ENCODE peak calls at places on chromosomes 11 and 22, in six cellular contexts. J is heart left ventricle, U is K562, A is upper lobe of right lung, H is activated B cell treated with CpG ODN at 0.5 μM for 24 hours, X is endodermal cell. C is an unnamed sample.

GRCh38 chr11:10122337-10123197 is 171.5 kb downstream of the SBF2 start:
- DNase-seq in J (no peak), U (no peak), A (no peak), H (no peak), X (no peak), C (no peak)

GRCh38 chr22:40058265-40058664 is 63.5 kb downstream of the FAM83F start:
- DNase-seq in J (no peak), U (no peak), A (no peak), H (no peak), X (no peak), C (no peak)

GRCh38 chr11:133931449-133932060 is 25.2 kb downstream of the IGSF9B start:
- DNase-seq in J (no peak), U (no peak), A (no peak), H (no peak), X (no peak), C (no peak)

GRCh38 chr11:95453616-95454118 is 222.7 kb upstream of the SESN3 start:
- DNase-seq in J (peak; percentile 75), U (peak; percentile 16), A (peak; percentile 75), H (no peak), X (no peak), C (no peak)

GRCh38 chr22:26169312-26170111 is at the start of gene SEZ6L:
- DNase-seq in J (peak; percentile 68), U (no peak), A (peak; percentile 65), H (peak; percentile 25), X (peak; percentile 79), C (peak; percentile 60)

GRCh38 chr11:34855754-34856095 is 60.5 kb downstream of the APIP start:
- DNase-seq in J (no peak), U (no peak), A (no peak), H (no peak), X (peak; percentile 22), C (no peak)

GRCh38 chr22:46537221-46537945 is at the start of gene CELSR1:
- DNase-seq in J (no peak), U (peak; percentile 67), A (peak; percentile 94), H (peak; percentile 35), X (peak; percentile 87), C (peak; percentile 75)

GRCh38 chr11:73625690-73626318 is 20.6 kb upstream of the PLEKHB1 start:
- DNase-seq in J (peak; percentile 76), U (peak; percentile 83), A (peak; percentile 70), H (peak; percentile 34), X (peak; percentile 94), C (peak; percentile 80)

GRCh38 chr11:12105471-12105870 is 4.9 kb upstream of the MICAL2 start:
- DNase-seq in J (no peak), U (no peak), A (no peak), H (no peak), X (no peak), C (no peak)

GRCh38 chr22:37204045-37204655 is 8.1 kb downstream of the SSTR3 start:
- DNase-seq in J (no peak), U (no peak), A (peak; percentile 38), H (no peak), X (no peak), C (no peak)

GRCh38 chr11:77166021-77166420 is 38.0 kb downstream of the MYO7A start:
- DNase-seq in J (peak; percentile 15), U (no peak), A (no peak), H (no peak), X (no peak), C (no peak)

DNA sequence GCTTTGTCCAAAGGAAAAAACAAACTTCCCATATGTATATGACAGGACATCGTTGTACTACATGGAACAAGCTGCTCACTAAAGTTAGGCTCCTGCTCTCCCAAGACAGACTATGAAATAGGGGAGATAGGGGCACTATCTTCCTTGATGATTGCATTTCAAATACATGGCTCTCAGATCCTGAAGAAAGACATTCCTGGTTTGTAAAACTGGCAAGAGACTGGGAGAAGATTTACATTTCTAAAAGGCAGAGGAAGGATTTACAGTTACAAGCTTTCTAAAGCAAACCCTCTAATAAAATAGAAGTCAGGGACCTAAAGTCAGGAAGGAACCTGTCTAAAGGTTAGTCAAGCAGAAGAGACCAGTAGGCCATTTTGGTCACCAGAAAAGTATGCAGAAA is 103.7 kb downstream of the SLC17A6 start:
- DNase-seq in J (no peak), U (no peak), A (no peak), H (no peak), X (no peak), C (no peak)
- TF ChIP-seq CTCF in J (no peak), U (no peak), A (no peak), H (no peak), X (no peak), C (no peak)

DNA sequence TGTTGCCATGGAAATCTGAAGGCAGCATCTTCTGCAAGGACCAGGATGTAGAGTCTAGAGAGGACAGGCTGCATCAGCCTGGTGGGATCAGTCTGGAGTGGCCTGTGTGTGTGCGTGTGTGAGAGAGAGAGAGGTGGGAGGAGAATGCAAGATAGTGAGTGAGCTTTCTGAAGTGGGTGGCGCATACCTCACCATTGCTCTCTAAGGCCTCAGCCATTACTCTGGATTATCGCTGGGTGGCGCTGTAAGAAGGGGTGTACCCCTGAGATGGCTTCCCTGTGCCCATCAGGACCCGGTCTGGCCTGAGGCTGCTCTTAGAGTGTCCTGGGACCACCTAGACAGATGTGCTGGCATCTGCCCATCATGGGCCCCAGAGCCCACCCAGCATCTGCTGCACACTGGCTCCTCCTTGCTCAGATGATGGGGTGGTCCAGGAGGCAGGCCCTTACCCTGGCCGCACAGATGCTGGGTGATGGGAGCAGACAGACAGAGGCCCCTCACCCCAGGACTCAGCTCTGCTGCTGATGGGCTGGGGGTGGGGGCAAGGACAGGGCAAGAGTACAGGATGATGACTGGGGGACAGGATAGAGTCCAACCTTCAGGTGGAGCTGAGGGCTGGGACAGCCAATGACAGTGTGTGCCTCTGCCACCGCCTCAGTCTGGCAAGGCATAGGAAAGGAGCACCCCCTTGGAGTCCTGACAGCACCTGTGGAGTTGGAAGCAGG is 25.7 kb upstream of the TUB start:
- DNase-seq in J (no peak), U (no peak), A (no peak), H (no peak), X (peak; percentile 78), C (no peak)
- TF ChIP-seq CTCF in J (no peak), U (peak; percentile 29), A (no peak), H (no peak), X (peak; percentile 72), C (peak; percentile 31)

GRCh38 chr11:46036969-46037368 is 84.3 kb downstream of the PHF21A start:
- DNase-seq in J (no peak), U (no peak), A (no peak), H (no peak), X (no peak), C (no peak)
- TF ChIP-seq CTCF in J (no peak), U (no peak), A (no peak), H (no peak), X (no peak), C (no peak)

GRCh38 chr11:68021167-68021787 is 9.2 kb upstream of the NDUFS8 start:
- DNase-seq in J (peak; percentile 54), U (no peak), A (no peak), H (no peak), X (peak; percentile 79), C (no peak)

GRCh38 chr11:68022531-68022930 is 8.0 kb upstream of the NDUFS8 start:
- DNase-seq in J (peak; percentile 39), U (no peak), A (no peak), H (no peak), X (no peak), C (no peak)

GRCh38 chr11:68018730-68019190 is 8.6 kb downstream of the ALDH3B1 start:
- DNase-seq in J (no peak), U (no peak), A (no peak), H (no peak), X (no peak), C (no peak)

GRCh38 chr11:68019486-68019885 is 9.4 kb downstream of the ALDH3B1 start:
- DNase-seq in J (no peak), U (no peak), A (no peak), H (no peak), X (no peak), C (no peak)

GRCh38 chr11:68020575-68020974 is 9.9 kb upstream of the NDUFS8 start:
- DNase-seq in J (peak; percentile 40), U (no peak), A (no peak), H (no peak), X (peak; percentile 86), C (no peak)
- TF ChIP-seq CTCF in J (no peak), U (peak; percentile 52), A (peak; percentile 30), H (no peak), X (peak; percentile 66), C (no peak)

GRCh38 chr11:565921-566509 is 5.2 kb downstream of the RASSF7 start:
- DNase-seq in J (no peak), U (no peak), A (no peak), H (no peak), X (peak; percentile 33), C (no peak)
- TF ChIP-seq CTCF in J (no peak), U (no peak), A (no peak), H (no peak), X (no peak), C (no peak)

C was measured in GM13977.